ENCODE peak calls at places on chromosomes 1 and 21, in four cellular contexts. B is mesendoderm, T is IMR-90, Z is H1. A is an unnamed sample.

GRCh38 chr1:159250817-159251216 is 46.1 kb downstream of the ACKR1 start:
- DNase-seq in Z (peak), T (no peak), B (peak), A (peak)

GRCh38 chr1:234779160-234779538 is 169.2 kb upstream of the IRF2BP2 start:
- DNase-seq in B (no peak), Z (peak), T (no peak), A (no peak)

GRCh38 chr21:42405064-42406059 is 1.7 kb downstream of the UBASH3A start:
- DNase-seq in T (no peak), B (no peak), Z (no peak), A (no peak)

GRCh38 chr1:198902616-198903140 is 263.8 kb downstream of the PTPRC start:
- DNase-seq in B (peak), Z (no peak), T (no peak), A (peak)

GRCh38 chr1:8791819-8792218 is 25.6 kb downstream of the RERE start:
- DNase-seq in T (no peak), B (no peak), Z (no peak), A (no peak)

GRCh38 chr1:156001682-156002171 is 19.0 kb downstream of the SSR2 start:
- DNase-seq in T (no peak), Z (no peak), B (no peak), A (no peak)

GRCh38 chr1:98389809-98390208 is 271.7 kb upstream of the SNX7 start:
- DNase-seq in Z (no peak), B (no peak), T (peak), A (no peak)

GRCh38 chr1:202638019-202638887 is 72.0 kb downstream of the SYT2 start:
- DNase-seq in B (peak), Z (no peak), T (no peak), A (no peak)

DNA sequence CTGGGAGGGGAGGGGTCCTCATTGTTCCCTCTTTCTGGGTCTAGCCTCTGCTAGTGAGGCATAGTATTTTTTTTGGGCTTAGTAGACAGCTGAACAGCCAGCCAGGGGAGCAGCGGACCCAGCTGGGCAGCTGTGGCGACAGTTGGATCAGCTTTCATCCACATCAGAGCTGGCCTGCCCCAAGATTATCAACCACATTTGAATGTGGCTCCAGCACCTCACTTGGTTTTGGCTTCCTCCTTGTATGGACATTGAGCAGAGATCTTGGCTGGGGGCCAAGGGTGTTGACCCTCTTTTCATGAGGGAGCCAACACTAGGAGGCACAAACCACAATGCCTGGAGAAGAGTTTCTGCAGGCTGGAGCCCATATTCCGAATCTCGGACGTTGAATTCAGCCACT is 25.0 kb downstream of the WNT4 start:
- DNase-seq in B (no peak), Z (no peak), T (no peak), A (peak)
- H4K5ac ChIP-seq in B (no peak), Z (no peak), T (no peak), A (no peak)

GRCh38 chr1:115457295-115457694 is 119.2 kb upstream of the NGF start:
- DNase-seq in T (no peak), B (no peak), Z (no peak), A (no peak)
- H2BK120ac ChIP-seq in T (no peak), B (no peak), Z (no peak), A (no peak)

GRCh38 chr1:189313488-189313887 is 1164.2 kb downstream of the BRINP3 start:
- DNase-seq in T (no peak), B (no peak), Z (no peak), A (no peak)
- H4K5ac ChIP-seq in T (no peak), B (no peak), Z (no peak), A (no peak)

DNA sequence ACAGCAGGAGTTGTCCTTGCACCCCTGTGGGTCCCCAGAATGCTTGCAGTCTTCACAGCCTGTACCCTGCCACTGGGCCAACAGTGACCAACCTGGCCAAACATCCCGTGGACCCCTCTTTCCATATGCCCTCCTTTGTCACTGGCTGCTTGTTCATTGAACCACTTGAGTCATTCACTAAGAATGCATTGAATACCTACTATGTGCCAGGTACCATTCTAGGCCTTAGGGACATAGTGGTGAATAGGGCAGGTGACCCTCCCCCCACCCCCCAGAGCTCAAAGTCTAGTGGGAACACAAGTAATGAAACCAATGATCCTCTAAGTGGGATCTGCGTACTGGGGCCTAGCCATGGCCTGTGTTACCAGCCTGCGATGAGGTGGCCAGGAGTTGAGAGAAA is 28.2 kb downstream of the PIGP start:
- DNase-seq in T (no peak), Z (no peak), B (no peak), A (no peak)
- H2BK120ac ChIP-seq in T (no peak), Z (no peak), B (no peak), A (no peak)

DNA sequence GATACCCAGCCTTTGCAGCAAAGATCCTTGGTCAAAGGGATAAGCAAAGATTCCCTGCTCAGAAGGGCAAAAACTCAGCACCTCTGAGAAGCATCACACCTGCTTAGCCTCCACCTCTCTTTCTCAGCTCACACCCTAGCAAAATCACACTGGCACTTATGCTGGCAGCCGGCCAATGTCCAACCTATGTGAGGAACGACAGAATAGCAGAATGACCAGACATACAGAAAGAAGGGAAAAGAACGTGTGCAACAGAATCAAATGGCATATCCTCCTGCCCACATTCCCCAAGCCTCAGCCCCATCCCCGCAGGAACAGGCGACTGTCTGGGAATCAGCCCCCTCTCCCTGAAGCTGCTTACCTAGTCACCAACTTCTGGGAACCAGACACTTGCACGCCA is 664 bp upstream of the ADORA3 start:
- DNase-seq in T (no peak), B (no peak), Z (peak), A (no peak)
- H4K5ac ChIP-seq in T (no peak), B (no peak), Z (no peak), A (no peak)

GRCh38 chr1:3129133-3129490 is 60.1 kb downstream of the PRDM16 start:
- DNase-seq in B (no peak), T (no peak), Z (no peak), A (no peak)
- H2BK120ac ChIP-seq in B (no peak), T (no peak), Z (peak), A (no peak)

A was measured in H9.